ENCODE peak calls at places on chromosomes 16 and 17, in seven cellular contexts. F, O, D, B, R, J and I are unnamed samples. For H3K4me1, the result is how much of the 10 kb centered on the place peaks cover.

GRCh38 chr17:31596382-31597323 is 205.2 kb downstream of the RAB11FIP4 start:
- DNase-seq in F (peak), O (peak), D (peak), B (peak), R (peak), J (peak), I (peak)

GRCh38 chr17:78920528-78920927 is 4.7 kb downstream of the TIMP2 start:
- DNase-seq in F (no peak), O (no peak), D (no peak), B (no peak), R (no peak), J (no peak), I (no peak)

GRCh38 chr16:8620535-8620934 is 963 bp upstream of the METTL22 start:
- DNase-seq in F (no peak), O (peak), D (no peak), B (no peak), R (peak), J (no peak), I (no peak)

GRCh38 chr16:5025171-5025632 is 8.5 kb downstream of the NAGPA start:
- DNase-seq in F (no peak), O (peak), D (no peak), B (no peak), R (no peak), J (peak), I (no peak)

GRCh38 chr17:29722411-29723198 is 99.9 kb upstream of the CORO6 start:
- DNase-seq in F (no peak), O (peak), D (peak), B (peak), R (peak), J (no peak), I (peak)

GRCh38 chr16:30005341-30006094 is 5.3 kb downstream of the DOC2A start:
- DNase-seq in F (no peak), O (peak), D (peak), B (no peak), R (peak), J (no peak), I (no peak)

GRCh38 chr16:85072947-85073346 is 39.3 kb downstream of the CIBAR2 start:
- DNase-seq in F (no peak), O (peak), D (peak), B (no peak), R (peak), J (no peak), I (no peak)

GRCh38 chr16:27974896-27975540 is 88.5 kb downstream of the GSG1L start:
- DNase-seq in F (peak), O (no peak), D (no peak), B (no peak), R (no peak), J (no peak), I (no peak)

GRCh38 chr17:52159159-52159809 is 770 bp upstream of the CA10 start:
- DNase-seq in F (no peak), O (no peak), D (no peak), B (no peak), R (no peak), J (peak), I (no peak)

GRCh38 chr17:72501404-72502110 is 380.7 kb downstream of the SOX9 start:
- DNase-seq in F (peak), O (peak), D (no peak), B (no peak), R (no peak), J (no peak), I (no peak)

GRCh38 chr16:21950782-21951521 is 2.2 kb upstream of the UQCRC2 start:
- DNase-seq in F (no peak), O (peak), D (peak), B (no peak), R (peak), J (no peak), I (no peak)

GRCh38 chr17:32396343-32396742 is 46.4 kb downstream of the ZNF207 start:
- DNase-seq in F (no peak), O (no peak), D (no peak), B (no peak), R (no peak), J (no peak), I (no peak)

GRCh38 chr16:89179148-89179484 is 7.6 kb downstream of the CDH15 start:
- DNase-seq in F (no peak), O (no peak), D (no peak), B (no peak), R (no peak), J (no peak), I (no peak)

GRCh38 chr17:80192268-80192667 is 22.4 kb downstream of the CARD14 start:
- DNase-seq in F (peak), O (no peak), D (no peak), B (no peak), R (no peak), J (peak), I (no peak)

GRCh38 chr16:27365142-27366089 is 36.6 kb upstream of the IL21R start:
- DNase-seq in F (no peak), O (peak), D (no peak), B (no peak), R (peak), J (no peak), I (no peak)

GRCh38 chr17:46772013-46772878 is 46.2 kb downstream of the WNT3 start:
- DNase-seq in F (no peak), O (peak), D (no peak), B (no peak), R (no peak), J (peak), I (no peak)

GRCh38 chr16:81318711-81319110 is 3.9 kb downstream of the GAN start:
- DNase-seq in F (no peak), O (peak), D (no peak), B (no peak), R (no peak), J (no peak), I (no peak)

GRCh38 chr16:4882261-4882632 is 35.0 kb downstream of the UBN1 start:
- DNase-seq in F (no peak), O (peak), D (peak), B (peak), R (peak), J (no peak), I (no peak)

GRCh38 chr16:1344499-1344898 is 7.2 kb downstream of the TSR3 start:
- DNase-seq in F (no peak), O (no peak), D (no peak), B (no peak), R (no peak), J (no peak), I (no peak)

GRCh38 chr17:62720126-62720850 is 87.8 kb downstream of the MARCHF10 start:
- DNase-seq in F (no peak), O (no peak), D (no peak), B (no peak), R (no peak), J (peak), I (no peak)

GRCh38 chr17:77304051-77304745 is 163.4 kb downstream of the SEC14L1 start:
- DNase-seq in F (no peak), O (peak), D (peak), B (no peak), R (no peak), J (no peak), I (no peak)

GRCh38 chr17:38415250-38416194 is 12.7 kb upstream of the ARHGAP23 start:
- DNase-seq in F (no peak), O (peak), D (peak), B (no peak), R (peak), J (peak), I (no peak)

GRCh38 chr16:21598676-21599157 is 660 bp upstream of the METTL9 start:
- DNase-seq in F (no peak), O (peak), D (no peak), B (no peak), R (no peak), J (no peak), I (no peak)

GRCh38 chr17:21218101-21218500 is 4.1 kb upstream of the TMEM11 start:
- DNase-seq in F (no peak), O (peak), D (no peak), B (no peak), R (no peak), J (peak), I (no peak)

DNA sequence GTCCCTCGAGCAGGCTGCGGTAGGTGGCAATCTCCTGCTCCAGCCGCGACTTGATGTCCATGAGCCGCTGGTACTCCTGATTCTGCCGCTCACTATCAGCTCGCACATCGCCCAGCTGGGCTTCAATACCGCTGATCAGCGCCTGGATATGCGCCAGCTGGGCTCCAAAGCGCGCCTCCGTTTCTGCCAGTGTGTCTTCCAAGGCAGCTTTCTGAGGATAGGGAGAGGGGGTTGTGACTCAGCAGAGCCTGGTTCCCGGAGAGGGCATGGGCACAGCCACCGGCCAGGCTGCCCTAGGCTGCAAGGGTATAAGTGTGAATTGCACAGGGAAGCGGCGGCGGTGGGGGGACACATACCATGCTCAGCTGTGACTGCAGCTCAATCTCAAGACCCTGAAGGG is 4.3 kb downstream of the KRT19 start:
- DNase-seq in F (no peak), O (no peak), D (no peak), B (no peak), R (no peak), J (no peak), I (no peak)
- H3K4me1 ChIP-seq in F (under half), O (under half), D (under half), B (under half), R (under half), J (under half), I (under half)

GRCh38 chr17:75897076-75898019 is 597 bp upstream of the TRIM65 start:
- DNase-seq in F (peak), O (peak), D (no peak), B (peak), R (no peak), J (peak), I (no peak)

GRCh38 chr17:75899353-75899752 is 2.6 kb upstream of the TRIM65 start:
- DNase-seq in F (peak), O (no peak), D (no peak), B (no peak), R (no peak), J (peak), I (no peak)

GRCh38 chr17:75898065-75898464 is 1.3 kb upstream of the TRIM65 start:
- DNase-seq in F (no peak), O (no peak), D (no peak), B (no peak), R (no peak), J (no peak), I (no peak)

GRCh38 chr17:75899767-75900468 is 3.2 kb upstream of the TRIM65 start:
- DNase-seq in F (peak), O (no peak), D (no peak), B (no peak), R (no peak), J (no peak), I (no peak)

DNA sequence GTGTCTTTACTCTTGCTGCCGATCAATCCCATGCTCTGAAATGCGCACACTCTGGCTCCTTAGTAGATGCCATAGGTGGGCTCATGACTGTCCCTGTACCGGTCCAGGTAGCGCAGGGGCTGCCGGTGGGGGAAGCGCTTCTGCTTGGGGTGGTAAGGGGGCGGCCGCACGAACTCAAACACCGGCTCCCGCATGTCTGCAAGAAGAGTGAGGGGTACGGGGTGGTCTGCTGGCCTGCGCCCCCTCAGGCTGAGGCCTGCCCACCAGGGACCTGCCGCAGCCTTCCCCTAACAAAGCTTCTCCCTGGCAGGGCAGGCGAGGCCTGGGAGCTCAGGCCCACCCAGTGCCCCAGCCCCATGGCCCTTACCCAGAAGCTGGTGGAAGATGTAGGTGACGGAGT is 2.0 kb upstream of the TRIM65 start:
- DNase-seq in F (no peak), O (no peak), D (no peak), B (no peak), R (no peak), J (no peak), I (no peak)
- H3K4me1 ChIP-seq in F (under half), O (under half), D (under half), B (under half), R (under half), J (under half), I (under half)

DNA sequence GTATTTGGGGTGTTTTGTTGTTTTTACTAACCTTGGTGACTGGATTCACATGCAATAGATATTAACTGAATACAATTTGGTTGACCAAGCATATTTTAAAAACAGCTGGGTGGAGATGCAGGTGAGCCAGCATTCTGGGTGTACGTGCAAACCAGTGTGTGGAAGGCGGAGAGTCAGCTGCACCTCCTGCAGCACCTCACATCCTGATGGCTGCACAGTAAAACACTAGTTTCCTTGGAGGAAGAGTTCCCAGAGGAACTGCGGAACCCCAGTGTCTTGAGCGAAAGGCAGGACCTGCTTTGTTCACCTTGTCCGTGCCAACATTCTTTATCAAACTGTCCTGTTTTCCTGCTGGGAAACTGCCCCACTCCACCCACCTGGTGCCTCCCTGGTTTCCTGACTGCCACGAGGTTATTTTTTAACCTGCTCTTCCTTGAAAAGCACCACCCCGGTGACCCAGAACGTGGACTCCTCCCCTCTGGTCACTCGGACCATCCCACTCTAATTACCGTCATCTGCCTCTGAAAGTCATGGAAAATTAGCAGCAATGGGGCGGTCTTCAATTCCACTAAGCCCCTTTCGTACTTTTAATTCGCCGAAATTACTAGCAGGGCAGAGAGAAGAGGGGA is 1.0 kb upstream of the YPEL2 start:
- DNase-seq in F (peak), O (peak), D (no peak), B (peak), R (no peak), J (peak), I (peak)
- H3K4me1 ChIP-seq in F (half or more), O (under half), D (under half), B (under half), R (under half), J (under half), I (under half)

GRCh38 chr16:50303605-50304466 is 37.5 kb downstream of the ADCY7 start:
- DNase-seq in F (peak), O (no peak), D (peak), B (peak), R (peak), J (peak), I (no peak)
- H3K4me1 ChIP-seq in F (under half), O (under half), D (under half), B (under half), R (under half), J (under half), I (under half)

GRCh38 chr17:16986391-16986790 is 14.5 kb upstream of the TNFRSF13B start:
- DNase-seq in F (no peak), O (peak), D (no peak), B (no peak), R (peak), J (no peak), I (no peak)
- H3K4me1 ChIP-seq in F (under half), O (under half), D (under half), B (under half), R (under half), J (under half), I (under half)

GRCh38 chr16:75092777-75093176 is 23.8 kb downstream of the LDHD start:
- DNase-seq in F (no peak), O (no peak), D (no peak), B (no peak), R (no peak), J (no peak), I (no peak)

GRCh38 chr16:75095637-75096036 is 20.9 kb downstream of the LDHD start:
- DNase-seq in F (no peak), O (no peak), D (no peak), B (no peak), R (no peak), J (no peak), I (no peak)

GRCh38 chr16:75096730-75097129 is 19.9 kb downstream of the LDHD start:
- DNase-seq in F (no peak), O (no peak), D (no peak), B (peak), R (no peak), J (peak), I (no peak)

GRCh38 chr16:75095204-75095621 is 21.4 kb downstream of the LDHD start:
- DNase-seq in F (no peak), O (no peak), D (no peak), B (no peak), R (no peak), J (no peak), I (no peak)

GRCh38 chr16:75093598-75094540 is 22.7 kb downstream of the LDHD start:
- DNase-seq in F (no peak), O (no peak), D (no peak), B (no peak), R (no peak), J (no peak), I (no peak)
- H3K4me1 ChIP-seq in F (under half), O (under half), D (under half), B (under half), R (under half), J (under half), I (under half)

DNA sequence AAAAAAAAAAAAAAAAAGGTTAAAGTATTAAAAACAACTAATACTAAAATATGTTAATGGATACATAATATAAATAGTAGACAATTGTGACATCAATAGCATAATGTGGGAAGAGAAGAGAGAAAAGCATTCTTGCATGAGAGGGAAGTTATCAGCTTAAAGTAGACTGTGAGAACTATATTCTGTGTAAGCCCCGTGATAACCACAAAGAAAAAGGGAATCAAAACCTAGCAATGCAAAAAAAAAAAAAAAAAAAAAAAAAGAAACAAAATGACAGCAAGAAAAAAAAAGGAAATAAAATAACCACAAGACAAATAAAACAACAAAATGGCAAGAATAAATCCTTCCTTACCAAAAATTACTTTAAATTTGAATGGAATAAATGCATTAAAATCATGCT is 39.8 kb upstream of the MYLK3 start:
- DNase-seq in F (no peak), O (no peak), D (no peak), B (no peak), R (no peak), J (no peak), I (no peak)
- H3K4me1 ChIP-seq in F (under half), O (under half), D (under half), B (under half), R (under half), J (under half), I (under half)

GRCh38 chr17:45310380-45311324 is 6.2 kb downstream of the MAP3K14 start:
- DNase-seq in F (no peak), O (no peak), D (peak), B (no peak), R (no peak), J (no peak), I (no peak)
- H3K4me1 ChIP-seq in F (half or more), O (half or more), D (under half), B (under half), R (half or more), J (under half), I (half or more)

GRCh38 chr16:59410451-59410850 is 676.3 kb upstream of the GOT2 start:
- DNase-seq in F (no peak), O (no peak), D (no peak), B (no peak), R (no peak), J (no peak), I (no peak)
- H3K4me1 ChIP-seq in F (under half), O (under half), D (under half), B (under half), R (under half), J (under half), I (under half)

GRCh38 chr17:41624208-41625101 is at the start of gene KRT17:
- DNase-seq in F (peak), O (no peak), D (no peak), B (no peak), R (no peak), J (peak), I (no peak)

GRCh38 chr17:41629316-41629715 is 4.9 kb upstream of the KRT17 start:
- DNase-seq in F (no peak), O (no peak), D (no peak), B (no peak), R (no peak), J (no peak), I (no peak)

GRCh38 chr17:41621916-41622315 is 2.5 kb downstream of the KRT17 start:
- DNase-seq in F (no peak), O (no peak), D (no peak), B (no peak), R (no peak), J (no peak), I (no peak)

GRCh38 chr17:41627316-41628072 is 3.1 kb upstream of the KRT17 start:
- DNase-seq in F (peak), O (no peak), D (no peak), B (no peak), R (no peak), J (peak), I (no peak)

GRCh38 chr17:41625602-41626001 is 1.2 kb upstream of the KRT17 start:
- DNase-seq in F (peak), O (no peak), D (no peak), B (no peak), R (no peak), J (no peak), I (no peak)
- H3K4me1 ChIP-seq in F (under half), O (under half), D (under half), B (under half), R (under half), J (under half), I (under half)